ENCODE peak calls at places on chromosome 13, in five cellular contexts. Z is upper lobe of left lung, E is endodermal cell, X is esophagus muscularis mucosa, Y is astrocyte of the cerebellum. A is an unnamed sample.

GRCh38 chr13:83386609-83387008 is 495.7 kb downstream of the SLITRK1 start:
- DNase-seq in Z (no peak), E (no peak), X (no peak), Y (no peak), A (peak; percentile 13)

GRCh38 chr13:73602295-73602694 is 531.9 kb downstream of the KLF12 start:
- DNase-seq in Z (no peak), E (no peak), X (no peak), Y (no peak), A (peak; percentile 17)

GRCh38 chr13:94343243-94343585 is 136.3 kb downstream of the DCT start:
- DNase-seq in Z (no peak), E (no peak), X (peak; percentile 89), Y (no peak), A (peak; percentile 46)

GRCh38 chr13:99985886-99986527 is 4.4 kb downstream of the ZIC2 start:
- DNase-seq in Z (no peak), E (peak; percentile 35), X (peak; percentile 29), Y (no peak), A (no peak)

GRCh38 chr13:35502456-35502855 is 26.0 kb upstream of the MAB21L1 start:
- DNase-seq in Z (no peak), E (no peak), X (no peak), Y (no peak), A (no peak)

GRCh38 chr13:110699148-110700145 is 6.5 kb downstream of the CARS2 start:
- DNase-seq in Z (no peak), E (no peak), X (no peak), Y (no peak), A (no peak)

GRCh38 chr13:62320129-62320724 is 904.6 kb upstream of the PCDH20 start:
- DNase-seq in Z (no peak), E (no peak), X (no peak), Y (peak; percentile 53), A (peak; percentile 82)

GRCh38 chr13:54742984-54743383 is 1714.4 kb downstream of the OLFM4 start:
- DNase-seq in Z (no peak), E (no peak), X (no peak), Y (no peak), A (no peak)

GRCh38 chr13:79663420-79663819 is 182.5 kb downstream of the NDFIP2 start:
- DNase-seq in Z (no peak), E (no peak), X (no peak), Y (no peak), A (no peak)

GRCh38 chr13:109145631-109146030 is 516.2 kb downstream of the MYO16 start:
- DNase-seq in Z (no peak), E (no peak), X (no peak), Y (peak; percentile 70), A (peak; percentile 94)

GRCh38 chr13:46386996-46387851 is at the start of gene RUBCNL:
- DNase-seq in Z (peak; percentile 92), E (peak; percentile 85), X (no peak), Y (no peak), A (no peak)

GRCh38 chr13:94173312-94173854 is 306.1 kb downstream of the DCT start:
- DNase-seq in Z (no peak), E (no peak), X (no peak), Y (no peak), A (peak; percentile 63)

GRCh38 chr13:33751151-33751550 is 66.8 kb upstream of the RFC3 start:
- DNase-seq in Z (no peak), E (no peak), X (no peak), Y (no peak), A (peak; percentile 87)

GRCh38 chr13:46643165-46643777 is 90.3 kb downstream of the LRCH1 start:
- DNase-seq in Z (no peak), E (no peak), X (no peak), Y (no peak), A (no peak)

GRCh38 chr13:98834254-98834960 is 81.9 kb upstream of the SLC15A1 start:
- DNase-seq in Z (no peak), E (no peak), X (no peak), Y (no peak), A (peak; percentile 14)

GRCh38 chr13:59776924-59777690 is 386.6 kb downstream of the DIAPH3 start:
- DNase-seq in Z (no peak), E (no peak), X (no peak), Y (peak; percentile 63), A (peak; percentile 85)

GRCh38 chr13:79913141-79913827 is 427.6 kb downstream of the SPRY2 start:
- DNase-seq in Z (no peak), E (no peak), X (no peak), Y (no peak), A (no peak)

GRCh38 chr13:97321616-97322321 is 99.6 kb downstream of the MBNL2 start:
- DNase-seq in Z (no peak), E (no peak), X (peak; percentile 29), Y (no peak), A (no peak)

GRCh38 chr13:93875527-93875926 is 604.0 kb downstream of the DCT start:
- DNase-seq in Z (no peak), E (no peak), X (no peak), Y (peak; percentile 18), A (peak; percentile 65)

GRCh38 chr13:42600943-42601342 is 27.0 kb downstream of the TNFSF11 start:
- DNase-seq in Z (no peak), E (no peak), X (no peak), Y (no peak), A (no peak)

GRCh38 chr13:56864451-56864850 is 276.3 kb upstream of the PRR20A start:
- DNase-seq in Z (no peak), E (no peak), X (no peak), Y (no peak), A (no peak)

GRCh38 chr13:106530907-106531520 is 4.4 kb downstream of the EFNB2 start:
- DNase-seq in Z (no peak), E (no peak), X (no peak), Y (no peak), A (peak; percentile 44)

GRCh38 chr13:49457221-49457620 is 13.1 kb downstream of the SETDB2 start:
- DNase-seq in Z (no peak), E (no peak), X (no peak), Y (no peak), A (peak; percentile 40)

DNA sequence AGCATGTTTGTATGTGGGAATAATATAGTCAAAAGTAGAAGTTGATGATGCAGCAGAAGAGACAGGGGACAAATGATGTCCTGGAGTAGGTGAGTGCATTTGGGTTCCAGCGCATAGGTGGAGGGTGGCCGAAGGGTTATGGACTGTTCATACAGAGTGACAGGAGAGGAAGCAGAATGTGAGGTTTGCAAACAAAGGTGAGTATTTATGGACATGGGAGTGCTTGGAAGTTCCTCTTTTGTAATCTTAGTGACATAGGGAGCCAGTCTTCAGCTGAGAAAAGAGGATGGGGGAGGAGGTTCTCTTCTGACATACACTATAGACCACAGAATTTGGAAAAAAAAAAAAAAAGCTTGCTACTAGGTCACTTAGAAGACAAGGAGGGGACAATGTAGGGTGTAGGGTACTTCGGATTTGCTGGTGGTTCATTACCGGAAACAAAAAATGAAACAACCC is 331.6 kb downstream of the DLEU7 start:
- DNase-seq in Z (no peak), E (no peak), X (no peak), Y (no peak), A (no peak)
- H3K4me3 ChIP-seq in Z (peak overlapping the region; percentile 36), E (no peak overlapping the region), X (peak overlapping the region; percentile 39), Y (no peak overlapping the region), A (no peak overlapping the region)

GRCh38 chr13:20399515-20399914 is 126.1 kb downstream of the CRYL1 start:
- DNase-seq in Z (no peak), E (peak; percentile 28), X (no peak), Y (no peak), A (no peak)

GRCh38 chr13:20401586-20401957 is 124.1 kb downstream of the CRYL1 start:
- DNase-seq in Z (no peak), E (no peak), X (no peak), Y (no peak), A (no peak)

GRCh38 chr13:20398459-20398858 is 127.2 kb downstream of the CRYL1 start:
- DNase-seq in Z (no peak), E (no peak), X (no peak), Y (no peak), A (no peak)

GRCh38 chr13:20400774-20401173 is 124.9 kb downstream of the CRYL1 start:
- DNase-seq in Z (no peak), E (no peak), X (no peak), Y (no peak), A (peak; percentile 24)

GRCh38 chr13:20399961-20400360 is 125.7 kb downstream of the CRYL1 start:
- DNase-seq in Z (no peak), E (peak; percentile 12), X (no peak), Y (no peak), A (no peak)
- TF ChIP-seq CTCF in Z (no peak), E (no peak), X (no peak), Y (no peak), A (no peak)

DNA sequence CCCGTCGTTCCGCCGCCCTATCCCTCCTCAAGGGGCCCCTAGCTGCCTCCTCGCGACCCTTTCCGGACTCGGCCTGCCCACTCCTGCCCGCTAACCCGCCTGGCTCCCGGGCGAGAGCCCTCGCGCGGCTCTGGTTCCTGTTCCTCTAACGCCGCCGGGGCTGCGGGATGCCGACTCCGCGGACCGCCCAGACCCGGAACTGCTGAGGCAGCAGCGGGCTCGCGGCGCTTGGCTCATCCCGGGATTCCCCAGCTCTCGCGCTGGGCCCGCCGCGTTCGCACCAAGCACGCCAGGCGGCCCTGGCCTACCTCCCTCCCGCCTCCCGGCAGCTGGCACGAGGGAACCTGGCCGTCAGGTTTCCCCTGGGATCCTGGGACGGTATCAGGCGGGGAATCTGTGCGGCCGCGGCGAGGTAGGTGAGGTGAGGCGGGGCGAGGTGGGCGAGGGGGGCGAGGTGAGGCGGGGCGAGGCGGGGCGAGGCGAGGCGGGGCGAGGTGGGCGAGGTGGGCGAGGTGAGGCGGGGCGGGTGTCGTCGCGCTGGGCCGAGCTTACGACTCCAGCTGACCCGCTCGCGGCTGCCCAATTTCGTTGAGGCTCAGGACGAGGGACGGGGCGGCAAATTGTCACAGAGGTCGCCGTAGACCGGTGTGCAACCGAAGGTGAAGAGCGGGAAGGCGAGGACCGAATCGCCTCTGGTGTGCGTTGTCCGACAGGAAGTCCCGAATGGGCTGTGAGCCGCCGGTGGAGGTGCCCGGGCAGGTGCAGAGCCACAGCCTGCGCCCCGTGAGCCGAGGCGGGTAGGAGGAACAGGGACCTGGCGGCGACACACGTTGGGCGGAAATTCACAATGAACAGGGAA is at the start of the genes CCDC122 and LACC1:
- DNase-seq in Z (peak; percentile 96), E (peak; percentile 92), X (peak; percentile 92), Y (peak; percentile 52), A (peak; percentile 90)
- H3K4me3 ChIP-seq in Z (peak within 1 kb of the TSS; percentile 79), E (peak within 1 kb of the TSS; percentile 84), X (peak within 1 kb of the TSS; percentile 85), Y (peak within 1 kb of the TSS; percentile 74), A (peak within 1 kb of the TSS; percentile 89)

GRCh38 chr13:31053098-31053497 is 108.6 kb downstream of the HSPH1 start:
- DNase-seq in Z (no peak), E (peak; percentile 38), X (no peak), Y (no peak), A (peak; percentile 26)

GRCh38 chr13:31054632-31055031 is 107.1 kb downstream of the HSPH1 start:
- DNase-seq in Z (no peak), E (no peak), X (no peak), Y (no peak), A (no peak)

GRCh38 chr13:31056650-31057275 is 104.9 kb downstream of the HSPH1 start:
- DNase-seq in Z (no peak), E (peak; percentile 44), X (no peak), Y (no peak), A (peak; percentile 36)

GRCh38 chr13:31053896-31054295 is 107.8 kb downstream of the HSPH1 start:
- DNase-seq in Z (no peak), E (no peak), X (no peak), Y (no peak), A (no peak)

DNA sequence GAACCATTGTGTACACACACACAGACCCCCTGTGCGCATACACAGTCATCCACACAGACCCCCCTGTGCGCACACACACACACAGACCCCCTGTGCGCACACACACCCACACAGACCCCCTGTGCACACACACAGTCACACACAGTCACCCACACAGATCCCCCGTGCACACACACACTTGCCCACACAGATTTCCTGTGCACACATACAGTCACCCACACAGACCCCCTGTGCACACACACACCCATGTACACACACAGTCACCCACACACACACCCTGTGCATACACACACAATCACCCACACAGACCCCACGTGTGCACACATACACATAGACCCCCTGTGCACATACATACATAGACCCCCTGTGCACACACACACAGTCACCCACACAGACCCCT is 106.1 kb downstream of the HSPH1 start:
- DNase-seq in Z (no peak), E (peak; percentile 26), X (no peak), Y (no peak), A (no peak)
- TF ChIP-seq CTCF in Z (no peak), E (no peak), X (no peak), Y (no peak), A (no peak)